ENCODE peak calls at places on chromosomes 3 and 15, in four cellular contexts. G, M, E and N are unnamed samples. For H3K4me1, the result is how much of the 10 kb centered on the place peaks cover.

GRCh38 chr3:50811893-50812292 is 137.2 kb downstream of the DOCK3 start:
- DNase-seq in M (no peak), G (no peak), E (no peak), N (no peak)

GRCh38 chr3:56761887-56762605 is 39.7 kb downstream of the ARHGEF3 start:
- DNase-seq in E (no peak), G (no peak), M (no peak), N (no peak)

GRCh38 chr3:104245241-104245640 is 1121.5 kb upstream of the ALCAM start:
- DNase-seq in M (no peak), G (no peak), E (no peak), N (no peak)

GRCh38 chr15:93144477-93145270 is 55.7 kb upstream of the RGMA start:
- DNase-seq in E (no peak), G (no peak), M (no peak), N (no peak)

GRCh38 chr15:100346866-100347512 is 5.2 kb upstream of the ADAMTS17 start:
- DNase-seq in M (no peak), E (no peak), G (no peak), N (no peak)

GRCh38 chr15:24858737-24859601 is 95.8 kb upstream of the SNRPN start:
- DNase-seq in G (no peak), M (no peak), E (no peak), N (no peak)

GRCh38 chr15:78209646-78210348 is 24.6 kb downstream of the ACSBG1 start:
- DNase-seq in E (no peak), G (peak), M (no peak), N (no peak)

GRCh38 chr3:12175137-12175593 is 16.5 kb upstream of the TIMP4 start:
- DNase-seq in E (no peak), G (no peak), M (no peak), N (no peak)

GRCh38 chr15:41969851-41970431 is 2.4 kb downstream of the EHD4 start:
- DNase-seq in M (no peak), G (peak), E (peak), N (no peak)

GRCh38 chr3:172103724-172104123 is 64.3 kb downstream of the FNDC3B start:
- DNase-seq in M (no peak), E (no peak), G (no peak), N (no peak)

GRCh38 chr3:77320514-77320913 is 280.6 kb downstream of the ROBO2 start:
- DNase-seq in M (no peak), E (peak), G (no peak), N (no peak)

GRCh38 chr15:79041598-79042175 is 48.9 kb downstream of the RASGRF1 start:
- DNase-seq in E (no peak), G (no peak), M (no peak), N (no peak)

DNA sequence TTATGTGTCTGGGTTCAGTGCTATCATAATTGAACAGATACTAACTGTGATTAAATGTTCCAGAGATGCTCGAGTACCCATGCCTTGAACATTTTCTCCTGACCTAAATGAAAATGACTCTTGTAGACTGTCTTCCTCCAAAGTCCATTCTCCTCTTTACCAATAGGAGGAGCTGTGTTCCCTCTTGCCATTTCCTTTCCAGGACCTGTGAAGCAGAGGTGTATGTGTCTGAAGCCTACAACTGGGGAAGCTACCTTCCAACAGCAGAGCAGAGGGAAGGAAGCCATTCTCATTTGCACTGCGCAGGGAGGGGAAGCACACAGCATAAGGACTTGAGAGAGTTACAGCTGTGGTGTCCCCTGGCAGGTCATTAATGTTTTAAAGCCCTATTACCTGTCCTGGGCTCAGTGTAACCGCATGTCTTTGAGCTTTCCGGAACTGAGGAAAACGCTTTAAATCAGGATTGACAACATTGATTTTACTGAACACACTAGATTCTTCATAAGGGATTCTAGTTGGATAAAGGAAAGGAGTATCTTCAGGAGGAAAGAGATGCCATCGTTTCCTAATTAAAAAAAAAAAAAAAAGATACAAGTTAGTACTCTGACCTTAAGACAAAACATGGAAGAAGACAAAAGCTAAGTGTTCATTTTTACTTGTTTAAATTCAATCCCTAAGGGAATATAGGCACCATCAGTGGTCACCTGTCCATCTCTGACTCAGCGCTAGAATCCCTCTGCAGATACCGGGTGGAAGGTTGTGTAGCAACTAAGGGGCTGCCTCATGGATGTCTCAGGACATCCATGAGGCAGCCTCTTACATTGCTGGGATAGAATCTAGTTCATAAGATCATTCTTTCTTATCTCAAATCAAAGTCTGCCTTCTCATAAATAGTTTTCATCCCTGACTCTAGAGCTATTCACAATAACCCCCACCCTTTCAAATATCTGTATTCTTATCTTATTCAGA is 38.5 kb downstream of the HSPBAP1 start:
- DNase-seq in E (peak), M (no peak), G (no peak), N (no peak)
- H3K4me1 ChIP-seq in E (under half), M (under half), G (under half), N (under half)

GRCh38 chr15:68644088-68644904 is 65.5 kb downstream of the CORO2B start:
- DNase-seq in M (no peak), E (no peak), G (peak), N (no peak)
- H3K4me1 ChIP-seq in M (under half), E (under half), G (under half), N (under half)

DNA sequence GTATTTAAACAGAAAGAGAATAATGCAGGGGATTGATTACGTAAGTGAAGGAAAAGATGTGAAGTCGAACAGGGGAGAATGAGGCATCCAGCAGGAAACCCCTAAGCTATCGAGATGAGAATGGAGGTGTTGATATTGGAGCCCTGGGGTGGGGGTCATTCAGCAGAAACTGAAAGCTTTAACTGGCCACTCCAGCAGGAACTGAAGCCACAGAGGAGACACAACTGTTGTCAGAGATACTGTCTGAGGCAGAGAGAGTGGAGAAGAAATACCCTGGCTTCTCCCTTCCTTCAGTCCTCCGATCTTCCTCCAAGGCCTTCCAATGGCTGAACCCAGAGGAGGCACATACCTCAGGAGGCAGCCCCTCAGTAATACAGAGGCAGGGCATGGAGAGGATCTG is 152.4 kb downstream of the THRB start:
- DNase-seq in G (no peak), M (no peak), E (no peak), N (no peak)
- H3K4me1 ChIP-seq in G (under half), M (under half), E (under half), N (under half)

DNA sequence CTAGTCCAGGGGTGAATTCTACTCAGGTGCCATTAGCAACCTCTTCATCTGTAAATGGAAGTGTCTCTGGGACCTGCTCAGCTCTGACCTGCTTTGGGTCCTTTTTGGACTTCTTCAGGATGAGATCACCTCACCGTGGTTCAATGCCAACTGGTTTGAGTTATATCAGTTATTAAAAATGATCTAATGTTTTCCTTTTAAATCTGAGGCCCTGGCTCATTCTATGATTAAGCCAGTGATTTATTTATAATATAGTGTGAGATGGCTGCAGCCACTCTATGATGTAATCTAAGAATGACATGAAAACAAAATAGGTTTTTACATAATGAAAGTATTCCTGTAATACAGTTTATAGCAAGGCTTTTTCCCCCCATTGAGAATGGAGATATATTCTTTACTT is 79.4 kb downstream of the LPP start:
- DNase-seq in E (no peak), M (no peak), G (no peak), N (no peak)
- H3K4me1 ChIP-seq in E (under half), M (half or more), G (under half), N (half or more)

GRCh38 chr15:73624530-73624929 is 8.7 kb downstream of the NPTN start:
- DNase-seq in G (no peak), M (no peak), E (no peak), N (no peak)
- H3K4me1 ChIP-seq in G (half or more), M (half or more), E (under half), N (half or more)

GRCh38 chr15:40785158-40785557 is 15.4 kb downstream of the C15orf62 start:
- DNase-seq in G (no peak), E (peak), M (no peak), N (no peak)

GRCh38 chr15:40785814-40786213 is 16.0 kb downstream of the C15orf62 start:
- DNase-seq in M (no peak), G (no peak), E (no peak), N (no peak)

GRCh38 chr15:40787344-40787841 is 17.6 kb downstream of the C15orf62 start:
- DNase-seq in M (no peak), E (peak), G (no peak), N (no peak)

GRCh38 chr15:40787991-40788390 is 18.2 kb downstream of the C15orf62 start:
- DNase-seq in M (no peak), E (no peak), G (no peak), N (no peak)

GRCh38 chr15:40782609-40783227 is 12.9 kb downstream of the C15orf62 start:
- DNase-seq in G (no peak), E (peak), M (no peak), N (no peak)
- H3K4me1 ChIP-seq in G (under half), E (under half), M (under half), N (under half)

GRCh38 chr3:123078101-123078500 is 11.3 kb downstream of the PDIA5 start:
- DNase-seq in G (no peak), M (no peak), E (no peak), N (no peak)
- H3K4me1 ChIP-seq in G (under half), M (under half), E (under half), N (half or more)

GRCh38 chr3:99952306-99952705 is 134.6 kb downstream of the CMSS1 start:
- DNase-seq in G (no peak), M (no peak), E (no peak), N (no peak)
- H3K4me1 ChIP-seq in G (under half), M (half or more), E (under half), N (under half)

DNA sequence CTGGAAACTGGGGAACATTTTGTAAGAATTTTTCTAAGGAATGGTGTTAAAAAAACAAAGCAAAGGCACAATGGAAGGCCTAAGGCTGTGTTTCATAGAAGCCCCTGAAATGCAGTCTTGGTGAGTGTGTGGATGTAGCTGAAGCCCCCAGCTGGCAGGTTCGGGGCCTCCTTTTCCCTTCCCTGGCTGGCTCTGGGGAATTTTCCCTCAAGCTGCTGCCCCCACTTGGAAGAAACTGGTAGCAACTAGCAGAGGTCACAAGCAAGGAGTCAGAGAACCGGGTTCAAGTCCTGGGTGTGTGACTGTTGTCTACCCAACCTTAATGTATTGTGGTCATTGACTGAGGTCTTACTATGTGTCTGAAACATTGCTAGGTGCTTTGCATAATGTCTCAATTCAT is 85.3 kb upstream of the MYZAP start:
- DNase-seq in M (no peak), G (no peak), E (no peak), N (no peak)
- H3K4me1 ChIP-seq in M (under half), G (half or more), E (under half), N (under half)